ENCODE peak calls at places on chromosomes 5 and 9, in four cellular contexts. I is CD8-positive, alpha-beta memory T cell; R is activated naive CD4-positive, alpha-beta T cell; D is COR-L47. T is an unnamed sample.

GRCh38 chr5:179699640-179700298 is 1.0 kb downstream of the CANX start:
- DNase-seq in I (no peak), R (no peak), D (no peak), T (no peak)

GRCh38 chr9:109372246-109372645 is 51.4 kb upstream of the EPB41L4B start:
- DNase-seq in I (no peak), R (no peak), D (no peak), T (no peak)

GRCh38 chr5:77893225-77893860 is 117.2 kb upstream of the TBCA start:
- DNase-seq in I (no peak), R (no peak), D (no peak), T (no peak)

GRCh38 chr9:129497837-129498450 is 123.0 kb downstream of the C9orf50 start:
- DNase-seq in I (no peak), R (no peak), D (no peak), T (no peak)

GRCh38 chr5:126454081-126454480 is 30.9 kb downstream of the GRAMD2B start:
- DNase-seq in I (no peak), R (no peak), D (no peak), T (no peak)

GRCh38 chr5:171595401-171595800 is 176.0 kb downstream of the FGF18 start:
- DNase-seq in I (no peak), R (no peak), D (no peak), T (no peak)

GRCh38 chr9:23830949-23831730 is 5.1 kb upstream of the ELAVL2 start:
- DNase-seq in I (no peak), R (no peak), D (no peak), T (no peak)

GRCh38 chr9:115999498-115999897 is 154.1 kb upstream of the PAPPA start:
- DNase-seq in I (no peak), R (no peak), D (no peak), T (no peak)

GRCh38 chr5:180271205-180271604 is 20.7 kb downstream of the MAPK9 start:
- DNase-seq in I (no peak), R (no peak), D (no peak), T (no peak)

GRCh38 chr9:130343445-130343918 is 77.9 kb downstream of the HMCN2 start:
- DNase-seq in I (peak), R (peak), D (no peak), T (no peak)

GRCh38 chr5:78964889-78965288 is 20.2 kb downstream of the ARSB start:
- DNase-seq in I (no peak), R (no peak), D (peak), T (no peak)

GRCh38 chr9:92633879-92634278 is 36.1 kb downstream of the IPPK start:
- DNase-seq in I (no peak), R (no peak), D (no peak), T (no peak)

GRCh38 chr9:91181541-91181940 is 180.2 kb downstream of the AUH start:
- DNase-seq in I (no peak), R (no peak), D (no peak), T (no peak)

GRCh38 chr5:179793470-179794139 is at the start of gene LTC4S:
- DNase-seq in I (peak), R (peak), D (no peak), T (peak)

GRCh38 chr9:105114956-105115728 is 129.3 kb upstream of the SLC44A1 start:
- DNase-seq in I (peak), R (no peak), D (no peak), T (peak)

GRCh38 chr5:112492291-112492690 is 73.2 kb upstream of the EPB41L4A start:
- DNase-seq in I (no peak), R (no peak), D (peak), T (no peak)

GRCh38 chr5:154355141-154355611 is 90.6 kb upstream of the SAP30L start:
- DNase-seq in I (no peak), R (no peak), D (no peak), T (no peak)

GRCh38 chr9:109117856-109118801 is 1.6 kb downstream of the TMEM245 start:
- DNase-seq in I (no peak), R (no peak), D (peak), T (no peak)

GRCh38 chr5:146203872-146204192 is 427 bp downstream of the RBM27 start:
- DNase-seq in I (no peak), R (no peak), D (no peak), T (no peak)

GRCh38 chr5:54357371-54358058 is 47.1 kb upstream of the ARL15 start:
- DNase-seq in I (no peak), R (no peak), D (no peak), T (no peak)

GRCh38 chr5:95591490-95591901 is 28.4 kb upstream of the GPR150 start:
- DNase-seq in I (no peak), R (no peak), D (no peak), T (no peak)

GRCh38 chr5:32828492-32828891 is 117.4 kb downstream of the NPR3 start:
- DNase-seq in I (no peak), R (no peak), D (no peak), T (no peak)

GRCh38 chr9:120868676-120869359 is 8.2 kb downstream of the PHF19 start:
- DNase-seq in I (peak), R (peak), D (peak), T (peak)

GRCh38 chr5:141001854-141002666 is 35.8 kb downstream of the PCDHAC2 start:
- DNase-seq in I (no peak), R (no peak), D (peak), T (no peak)

GRCh38 chr9:35940474-35941467 is 17.2 kb downstream of the OR2S2 start:
- DNase-seq in I (peak), R (no peak), D (no peak), T (no peak)

GRCh38 chr9:115627511-115627910 is 509.6 kb upstream of the TNC start:
- DNase-seq in I (no peak), R (no peak), D (no peak), T (no peak)

T was measured in CMK.